ENCODE peak calls at places on chromosomes 1 and 21, in six cellular contexts. T is GM19239, H is skeletal muscle cell, J is AG08396, N is DMS153, Z is foreskin fibroblast. A is an unnamed sample.

GRCh38 chr1:193185861-193186714 is at the start of gene B3GALT2:
- DNase-seq in J (peak; percentile 12), N (peak; percentile 67), H (no peak), T (no peak), Z (peak; percentile 43), A (no peak)

GRCh38 chr1:175172503-175172902 is 20.1 kb downstream of the KIAA0040 start:
- DNase-seq in N (peak; percentile 91), Z (no peak), J (no peak), T (no peak), H (no peak), A (no peak)

GRCh38 chr1:30823627-30823968 is 66.0 kb upstream of the LAPTM5 start:
- DNase-seq in T (no peak), H (no peak), J (no peak), N (no peak), Z (no peak), A (no peak)

GRCh38 chr1:21520899-21521716 is 11.9 kb downstream of the ALPL start:
- DNase-seq in Z (peak; percentile 67), T (no peak), N (no peak), J (no peak), H (no peak), A (no peak)

GRCh38 chr1:19620786-19621185 is 23.3 kb upstream of the NBL1 start:
- DNase-seq in J (no peak), H (no peak), N (no peak), Z (peak; percentile 86), T (no peak), A (no peak)

GRCh38 chr21:46100426-46100825 is 2.5 kb downstream of the COL6A2 start:
- DNase-seq in H (no peak), T (no peak), Z (peak; percentile 80), J (peak; percentile 55), N (no peak), A (no peak)

GRCh38 chr1:112957133-112957812 is 1.3 kb upstream of the SLC16A1 start:
- DNase-seq in Z (peak; percentile 90), J (peak; percentile 91), H (peak; percentile 86), N (peak; percentile 17), T (peak; percentile 66), A (peak; percentile 7)

GRCh38 chr1:235127774-235128452 is 724 bp downstream of the TOMM20 start:
- DNase-seq in Z (no peak), T (no peak), N (no peak), H (no peak), J (no peak), A (no peak)

GRCh38 chr1:3543076-3544049 is 67.9 kb downstream of the MEGF6 start:
- DNase-seq in N (no peak), Z (peak; percentile 99), T (no peak), J (peak; percentile 99), H (peak; percentile 12), A (no peak)

GRCh38 chr1:229596961-229597699 is 28.8 kb downstream of the TAF5L start:
- DNase-seq in N (no peak), T (no peak), Z (peak; percentile 37), H (peak; percentile 16), J (peak; percentile 71), A (no peak)

GRCh38 chr1:63774617-63775417 is 1.0 kb downstream of the ROR1 start:
- DNase-seq in Z (peak; percentile 82), H (no peak), N (no peak), J (peak; percentile 56), T (no peak), A (no peak)

GRCh38 chr21:42737969-42738590 is 84.7 kb downstream of the PDE9A start:
- DNase-seq in Z (no peak), T (no peak), H (no peak), J (no peak), N (peak; percentile 67), A (no peak)

A was measured in activated T-helper 9 cell treated with anti-CD3 and anti-CD28 coated beads, Interleukin-2, amount 50 U/mL, for 16 hours.